ENCODE peak calls at places on chromosome X, in seven cellular contexts. A, H, G, W, R, C and O are unnamed samples.

GRCh38 chrX:136446208-136446607 is 41.5 kb upstream of the BRS3 start:
- ATAC-seq in A (no peak), H (no peak), G (no peak), W (no peak), R (no peak), C (no peak), O (no peak)

GRCh38 chrX:53128097-53128749 is 34.3 kb downstream of the KANTR start:
- ATAC-seq in A (no peak), H (no peak), G (no peak), W (no peak), R (no peak), C (no peak), O (no peak)

GRCh38 chrX:39724544-39724943 is 373.2 kb downstream of the BCOR start:
- ATAC-seq in A (no peak), H (peak; percentile 54), G (no peak), W (no peak), R (no peak), C (no peak), O (no peak)

GRCh38 chrX:37302569-37302968 is 46.6 kb upstream of the PRRG1 start:
- ATAC-seq in A (no peak), H (no peak), G (peak; percentile 61), W (no peak), R (no peak), C (no peak), O (no peak)

GRCh38 chrX:19569930-19570329 is 54.6 kb upstream of the MAP3K15 start:
- ATAC-seq in A (no peak), H (no peak), G (peak; percentile 82), W (no peak), R (no peak), C (peak; percentile 13), O (no peak)

GRCh38 chrX:70336767-70337166 is 46.9 kb downstream of the KIF4A start:
- ATAC-seq in A (no peak), H (no peak), G (no peak), W (no peak), R (no peak), C (no peak), O (no peak)

GRCh38 chrX:73215263-73215662 is 612 bp upstream of the NAP1L2 start:
- ATAC-seq in A (no peak), H (peak; percentile 43), G (no peak), W (peak; percentile 17), R (no peak), C (no peak), O (no peak)

GRCh38 chrX:12901486-12901885 is 4.9 kb upstream of the TLR8 start:
- ATAC-seq in A (peak; percentile 47), H (peak; percentile 68), G (peak; percentile 83), W (no peak), R (peak; percentile 73), C (no peak), O (no peak)

GRCh38 chrX:45240334-45240733 is 39.7 kb upstream of the DIPK2B start:
- ATAC-seq in A (no peak), H (no peak), G (no peak), W (no peak), R (no peak), C (no peak), O (no peak)

GRCh38 chrX:110167952-110168451 is 149.9 kb downstream of the AMMECR1 start:
- ATAC-seq in A (no peak), H (peak; percentile 63), G (peak; percentile 43), W (peak; percentile 33), R (peak; percentile 60), C (peak; percentile 27), O (no peak)

GRCh38 chrX:37350034-37350365 is 836 bp downstream of the PRRG1 start:
- ATAC-seq in A (peak; percentile 39), H (no peak), G (no peak), W (peak; percentile 11), R (no peak), C (peak; percentile 17), O (peak; percentile 2)

DNA sequence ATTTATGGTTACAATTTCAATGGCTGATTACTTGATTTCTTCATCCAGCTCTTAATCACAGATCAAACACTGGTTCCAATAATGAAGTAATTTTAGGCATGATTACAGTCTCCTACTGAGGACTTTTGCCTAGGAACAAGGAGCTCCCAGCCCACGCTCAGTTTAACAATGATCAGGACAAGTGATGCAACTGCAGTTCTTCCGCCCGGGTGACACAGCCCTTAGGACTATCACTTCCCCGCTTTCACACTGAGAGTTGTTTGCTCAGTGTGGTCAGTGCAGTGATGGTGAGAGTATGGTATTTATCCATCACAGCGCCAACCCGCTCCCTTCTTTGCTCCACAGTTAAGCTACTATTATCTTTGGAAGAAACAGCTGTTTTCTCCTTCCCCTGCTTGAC is 203.2 kb upstream of the MBNL3 start:
- ATAC-seq in A (no peak), H (no peak), G (no peak), W (no peak), R (no peak), C (no peak), O (peak; percentile 57)
- H3K4me1 ChIP-seq in A (no peaks in the 10 kb centered on the region), H (no peaks in the 10 kb centered on the region), G (no peaks in the 10 kb centered on the region), W (no peaks in the 10 kb centered on the region), R (no peaks in the 10 kb centered on the region), C (no peaks in the 10 kb centered on the region), O (no peaks in the 10 kb centered on the region)

DNA sequence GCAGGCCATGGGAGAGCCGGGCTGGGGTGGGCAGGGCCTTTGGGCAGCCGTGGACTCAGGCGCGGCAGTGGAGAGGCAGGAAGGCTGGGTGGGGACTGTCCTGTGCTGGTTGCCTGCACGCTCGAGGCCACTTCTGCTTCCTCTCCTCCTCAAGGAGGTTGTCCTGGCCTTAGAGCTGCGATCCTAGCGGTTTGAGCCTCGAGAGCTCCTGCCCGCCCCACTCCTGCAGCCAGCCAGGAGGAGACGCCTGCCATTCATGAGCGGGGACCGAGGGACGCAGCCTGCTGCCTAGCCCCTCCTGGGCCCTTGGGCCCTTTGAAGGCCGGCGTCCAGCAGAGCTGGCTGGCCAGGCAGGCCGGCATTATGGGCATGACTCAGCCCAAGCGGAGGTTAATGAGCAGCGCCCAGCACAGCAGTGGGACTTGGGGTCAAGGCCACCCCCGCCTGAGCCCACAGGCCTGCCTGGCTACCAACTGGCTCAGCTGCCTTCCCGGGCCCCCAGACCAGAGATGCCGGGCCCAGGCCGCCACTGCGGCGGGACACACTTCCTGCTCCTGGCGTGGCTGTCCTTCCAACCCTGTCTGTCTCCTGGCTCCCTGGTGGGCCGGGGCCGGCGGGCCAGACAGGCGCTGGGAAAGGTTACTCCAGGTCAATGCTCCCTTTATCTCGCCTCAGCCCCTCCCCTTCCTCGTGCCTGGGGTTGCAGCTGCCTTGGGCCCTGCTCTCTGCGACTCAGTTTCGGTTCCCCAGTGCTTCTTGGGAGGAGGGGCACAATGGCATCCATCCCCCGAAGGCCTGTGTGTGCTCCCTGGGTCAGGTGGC is 1.8 kb downstream of the ABCD1 start:
- ATAC-seq in A (peak; percentile 3), H (peak; percentile 14), G (peak; percentile 42), W (peak; percentile 39), R (no peak), C (peak; percentile 59), O (peak; percentile 8)
- H3K4me1 ChIP-seq in A (peaks cover 61% of the 10 kb centered on the region), H (peaks cover 29% of the 10 kb centered on the region), G (peaks cover 20% of the 10 kb centered on the region), W (no peaks in the 10 kb centered on the region), R (peaks cover 25% of the 10 kb centered on the region), C (peaks cover 41% of the 10 kb centered on the region), O (peaks cover 62% of the 10 kb centered on the region)

DNA sequence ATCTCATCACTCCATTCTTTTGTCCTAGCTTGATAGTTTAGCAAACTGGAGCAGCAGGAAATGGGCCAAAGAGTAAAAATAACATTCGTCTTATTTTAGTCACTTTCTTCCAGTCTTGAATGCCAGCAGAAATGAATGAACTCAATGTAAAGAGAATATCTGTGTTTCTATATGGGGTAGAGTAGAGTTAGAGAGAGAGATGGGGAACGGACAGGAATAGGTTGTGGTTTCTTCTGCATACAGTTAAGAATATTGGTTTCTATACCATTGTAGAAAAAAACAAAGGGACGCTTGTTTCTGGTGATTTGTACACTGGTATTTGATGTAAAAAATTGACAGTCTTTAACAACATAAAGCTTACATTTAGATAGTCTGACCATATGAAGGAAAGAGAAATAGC is 8.9 kb downstream of the GPR174 start:
- ATAC-seq in A (no peak), H (no peak), G (no peak), W (no peak), R (no peak), C (no peak), O (no peak)
- H3K4me1 ChIP-seq in A (no peaks in the 10 kb centered on the region), H (peaks cover 11% of the 10 kb centered on the region), G (no peaks in the 10 kb centered on the region), W (no peaks in the 10 kb centered on the region), R (no peaks in the 10 kb centered on the region), C (no peaks in the 10 kb centered on the region), O (no peaks in the 10 kb centered on the region)

GRCh38 chrX:32126997-32127396 is 1055.2 kb upstream of the FTHL17 start:
- ATAC-seq in A (no peak), H (no peak), G (peak; percentile 92), W (no peak), R (no peak), C (peak; percentile 61), O (no peak)
- H3K4me1 ChIP-seq in A (no peaks in the 10 kb centered on the region), H (no peaks in the 10 kb centered on the region), G (no peaks in the 10 kb centered on the region), W (no peaks in the 10 kb centered on the region), R (no peaks in the 10 kb centered on the region), C (no peaks in the 10 kb centered on the region), O (no peaks in the 10 kb centered on the region)